ENCODE peak calls at places on chromosomes 12 and 14, in four cellular contexts. A is IMR-90; V is stimulated activated CD4-positive, alpha-beta T cell treated with anti-CD3 and anti-CD28 coated beads, Interleukin-15, amount 100 ng/mL, for 1 hour; Y is NCI-H1694 treated with DMSO at 0.1 percent for 48 hours. B is an unnamed sample.

GRCh38 chr14:94390372-94391086 is 2.1 kb upstream of the SERPINA1 start:
- DNase-seq in A (no peak), V (no peak), Y (no peak), B (peak)

GRCh38 chr12:84856156-84856900 is 56.3 kb downstream of the SLC6A15 start:
- DNase-seq in A (no peak), V (no peak), Y (no peak), B (no peak)

GRCh38 chr12:25716842-25717241 is 163.8 kb upstream of the LMNTD1 start:
- DNase-seq in A (no peak), V (no peak), Y (no peak), B (no peak)

GRCh38 chr12:127054531-127054930 is 1212.4 kb upstream of the TMEM132C start:
- DNase-seq in A (no peak), V (no peak), Y (no peak), B (no peak)

GRCh38 chr12:14153803-14154202 is 172.4 kb upstream of the GRIN2B start:
- DNase-seq in A (no peak), V (no peak), Y (no peak), B (no peak)

GRCh38 chr14:23077962-23078361 is 17.0 kb downstream of the ACIN1 start:
- DNase-seq in A (no peak), V (no peak), Y (no peak), B (no peak)

GRCh38 chr12:4214912-4215861 is 58.4 kb upstream of the CCND2 start:
- DNase-seq in A (no peak), V (peak), Y (no peak), B (no peak)

GRCh38 chr14:89025581-89026236 is 201.3 kb downstream of the TTC8 start:
- DNase-seq in A (peak), V (no peak), Y (no peak), B (peak)

GRCh38 chr14:104137297-104138097 is 890 bp upstream of the KIF26A start:
- DNase-seq in A (peak), V (peak), Y (peak), B (peak)

B was measured in amniotic epithelial cell.